ENCODE peak calls at places on chromosomes 13 and 19, in eight cellular contexts. P, H, N, F, E, X, A and L are unnamed samples.

GRCh38 chr19:58553799-58554493 is 959 bp downstream of the CHMP2A start:
- DNase-seq in P (no peak), H (peak), N (no peak), F (no peak), E (peak), X (no peak), A (peak), L (no peak)

GRCh38 chr13:106499905-106500304 is 35.6 kb downstream of the EFNB2 start:
- DNase-seq in P (no peak), H (no peak), N (no peak), F (no peak), E (no peak), X (peak), A (no peak), L (no peak)

GRCh38 chr13:21328836-21329477 is 130.1 kb downstream of the ZDHHC20 start:
- DNase-seq in P (no peak), H (no peak), N (no peak), F (no peak), E (no peak), X (no peak), A (no peak), L (no peak)

GRCh38 chr13:114226088-114226487 is 8.6 kb upstream of the CDC16 start:
- DNase-seq in P (no peak), H (no peak), N (no peak), F (no peak), E (no peak), X (no peak), A (no peak), L (no peak)

GRCh38 chr13:88014527-88014926 is 343.4 kb downstream of the SLITRK5 start:
- DNase-seq in P (no peak), H (no peak), N (no peak), F (no peak), E (no peak), X (no peak), A (no peak), L (no peak)

GRCh38 chr19:15156391-15156790 is 44.4 kb downstream of the NOTCH3 start:
- DNase-seq in P (no peak), H (no peak), N (no peak), F (no peak), E (no peak), X (no peak), A (no peak), L (no peak)

GRCh38 chr13:40562975-40563349 is 103.5 kb downstream of the FOXO1 start:
- DNase-seq in P (no peak), H (peak), N (no peak), F (no peak), E (no peak), X (no peak), A (no peak), L (no peak)

GRCh38 chr19:41541990-41542584 is 33.9 kb upstream of the CEACAM21 start:
- DNase-seq in P (peak), H (peak), N (peak), F (peak), E (peak), X (peak), A (no peak), L (no peak)

GRCh38 chr13:24148414-24149305 is 11.9 kb upstream of the SPATA13 start:
- DNase-seq in P (no peak), H (no peak), N (peak), F (no peak), E (no peak), X (peak), A (no peak), L (peak)

GRCh38 chr13:67769063-67769986 is 539.2 kb upstream of the PCDH9 start:
- DNase-seq in P (peak), H (no peak), N (no peak), F (no peak), E (no peak), X (no peak), A (no peak), L (no peak)

GRCh38 chr13:40456397-40456958 is 210.0 kb downstream of the FOXO1 start:
- DNase-seq in P (no peak), H (no peak), N (no peak), F (no peak), E (no peak), X (no peak), A (no peak), L (no peak)

GRCh38 chr19:48878219-48879024 is 6.2 kb downstream of the PPP1R15A start:
- DNase-seq in P (no peak), H (no peak), N (peak), F (no peak), E (no peak), X (peak), A (peak), L (no peak)
- TF ChIP-seq POLR2A in P (no peak), H (no peak), N (no peak), F (no peak), E (no peak), X (peak), A (peak), L (no peak)

DNA sequence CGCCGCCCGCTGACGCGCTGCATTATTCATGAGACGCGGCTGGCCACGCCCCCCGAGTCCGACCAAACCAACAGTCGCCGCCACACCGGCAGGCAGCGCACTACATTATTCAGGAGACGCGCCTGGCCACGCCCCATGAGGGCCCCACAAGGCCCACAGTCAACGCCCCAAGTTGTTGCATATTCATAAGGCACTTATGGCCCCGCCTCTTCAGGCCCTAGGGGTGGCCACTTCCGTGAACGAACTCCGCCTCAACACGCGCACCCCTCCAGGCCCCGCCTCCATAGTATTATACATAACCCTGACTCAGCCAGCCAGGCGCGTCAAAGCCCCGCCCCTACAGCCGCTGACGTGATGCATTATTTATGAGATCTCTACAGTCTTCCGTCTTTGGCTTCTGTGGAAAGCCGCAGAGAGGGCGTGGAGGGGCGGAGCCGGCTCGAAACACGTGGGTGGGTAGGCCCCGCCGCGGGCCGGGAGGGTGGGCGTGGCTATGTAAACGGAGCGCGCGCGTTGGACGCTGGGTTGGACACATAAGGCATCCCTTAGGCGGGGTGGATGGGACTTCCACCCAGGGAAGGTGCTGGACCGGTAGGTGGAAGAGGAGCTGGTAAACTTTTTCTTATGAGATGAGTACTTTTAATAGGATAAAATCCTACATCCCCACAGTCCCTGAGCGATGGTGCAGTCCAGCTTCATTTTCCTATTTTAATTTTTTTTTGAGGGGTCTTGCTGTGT is 423 bp upstream of the ELL start:
- DNase-seq in P (peak), H (peak), N (peak), F (peak), E (peak), X (peak), A (peak), L (peak)
- TF ChIP-seq POLR2A in P (peak), H (no peak), N (no peak), F (peak), E (no peak), X (no peak), A (peak), L (peak)

GRCh38 chr19:35267818-35268545 is 780 bp upstream of the USF2 start:
- DNase-seq in P (peak), H (peak), N (peak), F (peak), E (peak), X (peak), A (peak), L (peak)
- TF ChIP-seq POLR2A in P (peak), H (no peak), N (peak), F (peak), E (no peak), X (peak), A (peak), L (peak)

GRCh38 chr19:33302175-33302973 is at the start of gene CEBPA:
- DNase-seq in P (peak), H (peak), N (peak), F (peak), E (peak), X (peak), A (peak), L (peak)
- TF ChIP-seq POLR2A in P (peak), H (peak), N (no peak), F (peak), E (peak), X (peak), A (peak), L (peak)

GRCh38 chr19:52398091-52398461 is 427 bp downstream of the ZNF528 start:
- DNase-seq in P (no peak), H (no peak), N (no peak), F (no peak), E (no peak), X (peak), A (no peak), L (peak)

DNA sequence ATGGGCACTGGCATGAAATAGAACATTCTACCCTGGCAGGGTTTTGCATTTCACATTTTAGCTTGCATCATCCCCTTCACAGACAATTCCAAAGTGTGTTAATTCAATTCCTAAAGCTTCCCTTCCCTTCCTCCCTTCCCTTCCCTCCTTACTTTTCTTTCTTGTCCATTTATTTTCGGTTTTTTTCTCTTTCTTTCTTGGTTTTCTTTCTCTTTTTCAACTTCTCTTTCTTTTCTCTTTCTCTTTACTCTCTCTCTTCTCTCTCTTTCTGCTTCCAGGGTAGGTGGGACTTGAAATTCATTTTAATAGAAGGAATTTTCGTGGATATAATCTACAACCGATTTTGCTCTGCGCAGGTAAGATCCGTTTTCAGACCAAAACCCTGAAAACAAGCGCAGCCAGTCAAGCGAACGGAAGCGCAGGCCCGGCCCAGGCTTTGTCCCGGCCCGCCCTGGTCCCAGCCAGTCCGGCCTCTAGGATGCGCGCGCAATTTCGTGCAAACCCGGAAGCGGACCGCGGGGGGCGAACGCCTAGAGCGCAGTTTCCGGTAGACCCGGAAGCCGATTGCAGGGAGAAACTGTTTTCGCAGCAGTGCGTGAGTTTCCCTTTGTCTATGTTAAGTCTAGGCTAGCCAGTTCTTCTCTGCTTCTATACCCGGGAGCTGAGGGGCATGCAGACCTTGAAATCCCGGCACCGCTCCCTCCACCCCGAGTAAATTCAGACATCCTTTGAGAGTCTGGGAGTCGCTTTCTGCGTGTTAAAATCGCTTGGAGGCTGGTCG is at the start of gene ZNF528:
- DNase-seq in P (peak), H (peak), N (peak), F (peak), E (peak), X (peak), A (peak), L (peak)
- TF ChIP-seq POLR2A in P (peak), H (no peak), N (peak), F (peak), E (no peak), X (peak), A (peak), L (peak)

GRCh38 chr19:35755550-35756371 is 1.1 kb downstream of the HSPB6 start:
- DNase-seq in P (peak), H (peak), N (no peak), F (peak), E (peak), X (peak), A (peak), L (no peak)

GRCh38 chr19:35755160-35755549 is 1.7 kb downstream of the HSPB6 start:
- DNase-seq in P (no peak), H (no peak), N (no peak), F (no peak), E (no peak), X (no peak), A (no peak), L (no peak)

GRCh38 chr19:35757231-35757748 is 461 bp upstream of the HSPB6 start:
- DNase-seq in P (peak), H (peak), N (peak), F (peak), E (peak), X (peak), A (peak), L (peak)

GRCh38 chr19:35757749-35758608 is at the start of gene PROSER3:
- DNase-seq in P (peak), H (peak), N (peak), F (peak), E (peak), X (peak), A (peak), L (peak)

DNA sequence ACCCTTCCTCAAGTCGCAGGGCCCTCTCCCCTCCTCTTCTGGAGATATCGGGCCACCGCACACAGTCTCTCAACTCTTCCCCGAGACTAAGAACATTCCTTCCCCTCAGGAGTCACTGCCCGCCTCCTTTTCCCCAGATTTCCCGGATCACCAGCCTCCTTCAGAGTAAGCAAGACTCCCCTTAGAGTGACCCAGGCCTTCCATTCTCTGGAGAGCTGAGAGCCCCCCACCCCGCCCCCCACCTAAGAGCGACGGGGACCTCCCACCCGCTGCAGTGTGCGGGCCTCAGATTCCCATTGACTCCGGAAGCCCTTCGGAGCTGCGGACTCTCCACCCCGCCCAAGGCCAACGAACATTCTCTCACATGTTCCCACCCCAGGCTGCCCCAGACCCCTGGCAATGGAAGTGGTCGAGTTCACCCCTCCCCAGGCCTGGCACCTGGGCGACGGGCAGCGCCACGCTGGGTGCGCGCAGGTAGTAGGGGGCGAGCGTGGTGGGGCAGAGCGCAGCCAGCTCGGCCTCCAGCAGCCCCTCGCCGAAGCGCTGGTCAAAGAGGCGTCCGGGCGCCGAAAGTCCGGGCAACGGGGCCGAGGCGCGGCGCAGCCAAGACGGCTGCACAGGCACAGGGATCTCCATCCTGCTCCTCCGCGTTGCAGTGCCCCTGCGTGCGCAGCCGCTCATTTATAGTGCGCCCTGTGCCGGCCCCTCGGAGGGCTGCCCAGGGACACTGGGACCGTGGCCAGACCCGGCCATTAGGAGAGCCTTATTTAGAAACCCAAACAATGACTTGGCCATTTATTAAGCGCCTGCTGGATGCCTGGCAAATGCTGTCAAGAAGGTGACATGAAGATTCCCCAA is at the start of gene HSPB6:
- DNase-seq in P (peak), H (peak), N (peak), F (peak), E (peak), X (peak), A (peak), L (no peak)
- TF ChIP-seq POLR2A in P (peak), H (no peak), N (no peak), F (peak), E (no peak), X (peak), A (peak), L (no peak)

GRCh38 chr13:50124536-50125305 is 109.5 kb downstream of the KCNRG start:
- DNase-seq in P (peak), H (peak), N (no peak), F (peak), E (peak), X (peak), A (peak), L (peak)

GRCh38 chr13:50123002-50123401 is 107.8 kb downstream of the KCNRG start:
- DNase-seq in P (no peak), H (no peak), N (no peak), F (no peak), E (no peak), X (no peak), A (no peak), L (no peak)

GRCh38 chr13:50125306-50125555 is 110.0 kb downstream of the KCNRG start:
- DNase-seq in P (no peak), H (no peak), N (no peak), F (no peak), E (no peak), X (no peak), A (no peak), L (peak)

GRCh38 chr13:50123515-50123861 is 108.2 kb downstream of the KCNRG start:
- DNase-seq in P (no peak), H (no peak), N (no peak), F (no peak), E (no peak), X (no peak), A (no peak), L (no peak)

DNA sequence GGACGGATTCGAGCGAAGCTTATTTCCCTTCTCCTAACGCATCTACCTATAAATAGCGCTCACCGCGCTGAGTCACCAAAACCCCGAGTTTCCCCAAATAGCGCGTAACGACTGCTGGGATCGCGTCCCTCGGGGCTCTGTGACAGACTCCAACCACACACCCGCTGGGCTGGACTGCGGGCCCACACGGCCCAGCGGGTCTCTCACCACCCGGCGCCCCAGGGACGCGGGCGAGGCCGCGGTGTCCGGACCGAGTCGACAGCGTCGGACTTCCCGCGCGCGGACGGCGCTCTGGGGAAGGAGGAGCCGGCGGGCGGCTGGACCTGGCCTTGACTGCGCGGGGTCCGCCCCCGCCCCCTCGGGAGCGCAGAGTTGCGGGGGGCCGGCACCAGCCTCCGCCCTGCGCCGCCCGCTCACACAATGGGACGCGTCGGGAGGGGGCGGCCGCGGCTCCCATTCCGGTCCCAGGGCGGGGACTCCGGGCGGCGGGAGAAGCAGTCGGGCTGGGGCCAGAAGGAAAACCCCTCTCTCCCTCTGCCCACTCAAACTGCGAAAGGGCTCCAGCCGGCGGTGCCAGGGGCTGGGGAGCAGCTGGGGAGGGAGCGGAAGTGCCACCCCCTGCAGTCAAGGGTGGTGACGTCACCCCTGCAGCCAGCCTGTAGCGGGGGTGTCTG is 108.8 kb downstream of the KCNRG start:
- DNase-seq in P (no peak), H (no peak), N (peak), F (peak), E (peak), X (peak), A (peak), L (peak)
- TF ChIP-seq POLR2A in P (peak), H (peak), N (peak), F (peak), E (peak), X (peak), A (peak), L (peak)

DNA sequence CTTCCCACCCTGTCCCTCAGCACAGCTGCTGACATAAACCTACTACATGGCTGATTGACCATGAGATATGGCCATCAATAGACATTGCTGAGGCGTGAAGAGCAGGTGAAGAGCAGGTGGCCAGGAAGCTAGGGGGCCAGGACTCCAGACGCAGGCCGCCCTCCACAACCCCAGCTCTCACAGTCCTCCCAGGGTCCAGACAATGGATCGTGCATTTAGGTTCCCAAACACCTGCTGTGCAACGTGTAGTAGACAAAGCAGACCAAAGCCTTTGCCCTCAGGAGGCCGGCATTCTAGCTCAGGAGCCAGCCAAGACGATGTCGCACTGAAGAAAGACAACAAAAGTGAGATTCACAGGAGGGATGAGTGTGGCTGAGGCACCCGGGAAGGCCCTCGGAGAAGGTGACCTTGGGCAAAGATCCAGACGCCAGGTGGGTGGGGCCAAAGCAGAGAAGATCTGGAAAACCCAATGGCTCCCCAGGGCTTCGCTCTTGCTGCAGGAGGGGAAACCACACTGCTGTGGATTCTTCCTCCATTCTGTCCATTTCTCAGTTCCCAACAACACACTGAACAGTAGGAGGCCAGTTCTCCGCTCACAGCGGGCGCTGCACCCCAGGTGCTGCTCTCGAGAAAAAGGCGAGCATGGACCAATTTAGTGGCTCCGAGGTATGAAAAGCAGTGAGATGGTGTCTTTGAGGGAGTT is 1.4 kb downstream of the FFAR1 start:
- DNase-seq in P (peak), H (peak), N (no peak), F (no peak), E (peak), X (no peak), A (no peak), L (no peak)
- TF ChIP-seq POLR2A in P (no peak), H (no peak), N (no peak), F (no peak), E (no peak), X (no peak), A (no peak), L (no peak)

GRCh38 chr19:7868671-7869452 is 5.3 kb downstream of the PRR36 start:
- DNase-seq in P (peak), H (peak), N (peak), F (peak), E (peak), X (peak), A (peak), L (peak)
- TF ChIP-seq POLR2A in P (no peak), H (no peak), N (no peak), F (peak), E (no peak), X (no peak), A (peak), L (no peak)